ENCODE peak calls at places on chromosomes 3 and 15, in eight cellular contexts. E is lung, S is uterus, F is lower lobe of right lung, B is omental fat pad, G is heart right ventricle, A is thoracic aorta, P is neural crest cell. Y is an unnamed sample.

GRCh38 chr3:135990903-135991302 is 25.4 kb downstream of the PPP2R3A start:
- DNase-seq in E (no peak), S (no peak), F (no peak), B (no peak), G (no peak), A (no peak), P (no peak), Y (no peak)

GRCh38 chr15:70439304-70439877 is 324.0 kb downstream of the UACA start:
- DNase-seq in E (no peak), S (no peak), F (no peak), B (no peak), G (no peak), A (no peak), P (no peak), Y (no peak)

GRCh38 chr3:194640829-194641228 is 7.6 kb upstream of the TMEM44 start:
- DNase-seq in E (no peak), S (no peak), F (no peak), B (no peak), G (no peak), A (no peak), P (peak), Y (peak)

GRCh38 chr3:114687157-114687556 is 393.3 kb downstream of the TIGIT start:
- DNase-seq in E (no peak), S (no peak), F (no peak), B (no peak), G (no peak), A (no peak), P (no peak), Y (no peak)

GRCh38 chr15:59371458-59372351 is 966 bp downstream of the MYO1E start:
- DNase-seq in E (peak), S (peak), F (peak), B (no peak), G (peak), A (no peak), P (no peak), Y (peak)

GRCh38 chr3:39106281-39107055 is 959 bp downstream of the GORASP1 start:
- DNase-seq in E (no peak), S (no peak), F (no peak), B (no peak), G (no peak), A (no peak), P (no peak), Y (no peak)

GRCh38 chr3:140455476-140455875 is 222.4 kb upstream of the TRIM42 start:
- DNase-seq in E (no peak), S (no peak), F (no peak), B (no peak), G (no peak), A (no peak), P (no peak), Y (no peak)

GRCh38 chr3:66399529-66400232 is 101.1 kb downstream of the LRIG1 start:
- DNase-seq in E (no peak), S (no peak), F (no peak), B (no peak), G (no peak), A (no peak), P (no peak), Y (no peak)

GRCh38 chr15:41506796-41507341 is 6.8 kb downstream of the LTK start:
- DNase-seq in E (no peak), S (no peak), F (no peak), B (no peak), G (no peak), A (no peak), P (no peak), Y (no peak)

GRCh38 chr3:116069024-116069423 is 376.3 kb downstream of the LSAMP start:
- DNase-seq in E (no peak), S (no peak), F (no peak), B (no peak), G (no peak), A (no peak), P (no peak), Y (no peak)

GRCh38 chr3:31446411-31446810 is 86.3 kb upstream of the STT3B start:
- DNase-seq in E (no peak), S (no peak), F (no peak), B (no peak), G (no peak), A (no peak), P (no peak), Y (no peak)

GRCh38 chr3:122941233-122942206 is 86.0 kb downstream of the SEMA5B start:
- DNase-seq in E (no peak), S (no peak), F (no peak), B (no peak), G (no peak), A (no peak), P (no peak), Y (peak)

GRCh38 chr3:46370784-46371183 is at the start of gene CCR5:
- DNase-seq in E (no peak), S (no peak), F (no peak), B (no peak), G (no peak), A (no peak), P (no peak), Y (no peak)

GRCh38 chr3:73432021-73432722 is 192.6 kb downstream of the PDZRN3 start:
- DNase-seq in E (no peak), S (peak), F (no peak), B (no peak), G (no peak), A (no peak), P (no peak), Y (peak)

GRCh38 chr3:123371859-123372767 is 76.8 kb downstream of the ADCY5 start:
- DNase-seq in E (no peak), S (no peak), F (no peak), B (no peak), G (no peak), A (no peak), P (no peak), Y (no peak)

GRCh38 chr15:78056714-78057269 is 20.7 kb downstream of the TBC1D2B start:
- DNase-seq in E (no peak), S (no peak), F (no peak), B (no peak), G (no peak), A (no peak), P (no peak), Y (no peak)

GRCh38 chr15:64636541-64636940 is 138.8 kb downstream of the RBPMS2 start:
- DNase-seq in E (no peak), S (no peak), F (no peak), B (no peak), G (no peak), A (no peak), P (no peak), Y (no peak)

GRCh38 chr3:170278632-170279031 is 56.4 kb downstream of the PRKCI start:
- DNase-seq in E (no peak), S (no peak), F (no peak), B (no peak), G (no peak), A (no peak), P (no peak), Y (no peak)

GRCh38 chr15:68298882-68299381 is 21.4 kb downstream of the FEM1B start:
- DNase-seq in E (peak), S (no peak), F (no peak), B (no peak), G (no peak), A (no peak), P (no peak), Y (no peak)

GRCh38 chr3:46943237-46944187 is 33.0 kb downstream of the CCDC12 start:
- DNase-seq in E (peak), S (no peak), F (peak), B (no peak), G (no peak), A (no peak), P (no peak), Y (no peak)

GRCh38 chr15:92123848-92124631 is 269.6 kb upstream of the ST8SIA2 start:
- DNase-seq in E (no peak), S (no peak), F (no peak), B (no peak), G (no peak), A (no peak), P (no peak), Y (no peak)

GRCh38 chr3:16793321-16793720 is 91.4 kb upstream of the PLCL2 start:
- DNase-seq in E (no peak), S (no peak), F (no peak), B (no peak), G (no peak), A (no peak), P (no peak), Y (no peak)

GRCh38 chr15:34732430-34732829 is 22.4 kb downstream of the GJD2 start:
- DNase-seq in E (no peak), S (no peak), F (no peak), B (no peak), G (no peak), A (no peak), P (no peak), Y (no peak)

GRCh38 chr15:38154255-38154654 is 98.4 kb upstream of the SPRED1 start:
- DNase-seq in E (no peak), S (no peak), F (no peak), B (no peak), G (no peak), A (no peak), P (no peak), Y (no peak)

GRCh38 chr3:195906865-195907729 is 1.3 kb downstream of the TNK2 start:
- DNase-seq in E (peak), S (no peak), F (peak), B (no peak), G (peak), A (no peak), P (no peak), Y (peak)
- TF ChIP-seq CTCF in E (no peak), S (no peak), F (no peak), B (no peak), G (no peak), A (no peak), P (peak), Y (no peak)

GRCh38 chr3:50388021-50388719 is 28.8 kb upstream of the TMEM115 start:
- DNase-seq in E (no peak), S (no peak), F (no peak), B (no peak), G (no peak), A (no peak), P (no peak), Y (peak)
- TF ChIP-seq CTCF in E (no peak), S (no peak), F (no peak), B (no peak), G (no peak), A (no peak), P (peak), Y (peak)

GRCh38 chr15:31147943-31148621 is 46.6 kb upstream of the TRPM1 start:
- DNase-seq in E (no peak), S (no peak), F (no peak), B (no peak), G (no peak), A (no peak), P (peak), Y (no peak)

GRCh38 chr15:31147456-31147855 is 45.9 kb upstream of the TRPM1 start:
- DNase-seq in E (no peak), S (no peak), F (no peak), B (no peak), G (no peak), A (no peak), P (no peak), Y (no peak)

GRCh38 chr15:31149987-31150386 is 48.5 kb upstream of the TRPM1 start:
- DNase-seq in E (no peak), S (no peak), F (no peak), B (no peak), G (no peak), A (no peak), P (no peak), Y (no peak)

GRCh38 chr15:31150732-31151212 is 49.2 kb upstream of the TRPM1 start:
- DNase-seq in E (no peak), S (no peak), F (no peak), B (no peak), G (no peak), A (no peak), P (no peak), Y (no peak)

DNA sequence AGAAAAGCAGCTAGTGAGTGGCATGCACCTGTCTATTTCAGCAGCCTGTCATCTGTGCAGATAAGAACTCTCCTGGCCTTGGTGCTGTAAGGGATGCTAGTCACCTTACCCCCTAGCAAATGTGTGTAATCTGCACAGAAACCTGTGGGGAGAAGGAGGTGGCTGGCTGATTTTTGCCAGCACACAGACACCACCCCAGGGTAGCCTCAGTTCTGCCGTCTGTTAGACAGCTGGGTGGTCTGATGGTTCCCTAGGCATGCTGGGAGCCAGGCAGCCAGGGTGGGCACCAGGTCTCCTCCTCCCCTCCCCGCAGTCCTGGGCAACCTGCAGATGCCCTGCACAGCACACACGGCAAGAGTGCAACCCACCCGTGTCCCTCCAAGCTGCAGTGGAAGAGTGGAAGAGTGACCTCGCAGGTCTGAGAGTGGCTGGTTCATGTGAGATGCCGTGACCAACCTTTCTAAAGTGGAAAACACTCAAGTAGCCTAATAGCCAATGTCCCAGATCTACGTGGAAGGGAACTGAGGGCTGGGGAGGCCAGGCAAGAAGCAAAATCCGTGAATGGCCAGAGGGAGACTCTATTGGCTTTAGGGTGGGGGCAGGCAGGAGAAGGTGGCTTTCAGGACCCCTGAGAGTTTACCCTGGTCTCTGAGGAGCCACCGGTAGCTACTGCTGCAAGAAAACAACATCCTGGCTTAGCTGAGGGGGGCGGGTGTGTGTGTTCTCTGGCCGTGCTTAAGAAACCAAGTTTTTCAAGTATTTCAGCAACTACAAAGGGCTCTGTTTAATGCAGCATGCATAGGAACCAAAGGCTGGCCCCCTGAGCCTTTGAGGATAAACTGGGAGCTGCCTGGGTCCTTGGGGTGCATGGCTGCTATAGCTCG is 47.3 kb upstream of the TRPM1 start:
- DNase-seq in E (no peak), S (no peak), F (no peak), B (no peak), G (no peak), A (no peak), P (no peak), Y (no peak)
- TF ChIP-seq CTCF in E (no peak), S (no peak), F (no peak), B (no peak), G (no peak), A (no peak), P (no peak), Y (no peak)

GRCh38 chr3:173411288-173412064 is 13.9 kb downstream of the NLGN1 start:
- DNase-seq in E (peak), S (no peak), F (peak), B (no peak), G (no peak), A (no peak), P (peak), Y (peak)
- TF ChIP-seq CTCF in E (no peak), S (peak), F (peak), B (no peak), G (peak), A (peak), P (peak), Y (peak)